ENCODE peak calls at places on chromosome 13, in nine cellular contexts. One of them, this sample, is unnamed.

GRCh38 chr13:67048793-67049150 is 181.4 kb downstream of the PCDH9 start:
- DNase-seq in nephron progenitor cell: no peak
- DNase-seq in fibroblast of mammary gland: peak; percentile 70
- DNase-seq in fibroblast of pulmonary artery: peak; percentile 89
- DNase-seq in HCT116: no peak
- DNase-seq in transverse colon: no peak
- DNase-seq in SK-N-SH: no peak
- DNase-seq in CD4-positive, alpha-beta T cell: no peak
- DNase-seq in tibial artery: no peak
- DNase-seq in this sample: no peak

GRCh38 chr13:23921451-23921888 is 24.2 kb upstream of the C1QTNF9B start:
- DNase-seq in transverse colon: no peak
- DNase-seq in tibial artery: no peak
- DNase-seq in fibroblast of pulmonary artery: peak; percentile 75
- DNase-seq in fibroblast of mammary gland: peak; percentile 67
- DNase-seq in HCT116: peak; percentile 23
- DNase-seq in nephron progenitor cell: no peak
- DNase-seq in SK-N-SH: peak; percentile 36
- DNase-seq in CD4-positive, alpha-beta T cell: no peak
- DNase-seq in this sample: no peak

GRCh38 chr13:99909836-99910619 is 61.5 kb downstream of the ZIC5 start:
- DNase-seq in fibroblast of pulmonary artery: no peak
- DNase-seq in fibroblast of mammary gland: no peak
- DNase-seq in tibial artery: no peak
- DNase-seq in SK-N-SH: no peak
- DNase-seq in nephron progenitor cell: no peak
- DNase-seq in CD4-positive, alpha-beta T cell: no peak
- DNase-seq in HCT116: no peak
- DNase-seq in transverse colon: no peak
- DNase-seq in this sample: no peak

GRCh38 chr13:51971520-51972426 is 39.5 kb downstream of the ATP7B start:
- DNase-seq in tibial artery: no peak
- DNase-seq in CD4-positive, alpha-beta T cell: no peak
- DNase-seq in nephron progenitor cell: no peak
- DNase-seq in transverse colon: no peak
- DNase-seq in SK-N-SH: no peak
- DNase-seq in HCT116: no peak
- DNase-seq in fibroblast of pulmonary artery: no peak
- DNase-seq in fibroblast of mammary gland: no peak
- DNase-seq in this sample: peak; percentile 62

GRCh38 chr13:25088562-25089221 is 7.2 kb upstream of the PABPC3 start:
- DNase-seq in CD4-positive, alpha-beta T cell: no peak
- DNase-seq in HCT116: no peak
- DNase-seq in fibroblast of mammary gland: no peak
- DNase-seq in tibial artery: no peak
- DNase-seq in SK-N-SH: no peak
- DNase-seq in nephron progenitor cell: no peak
- DNase-seq in transverse colon: no peak
- DNase-seq in fibroblast of pulmonary artery: no peak
- DNase-seq in this sample: no peak

GRCh38 chr13:111951982-111952565 is 114.9 kb upstream of the SOX1 start:
- DNase-seq in HCT116: no peak
- DNase-seq in nephron progenitor cell: no peak
- DNase-seq in SK-N-SH: no peak
- DNase-seq in fibroblast of pulmonary artery: no peak
- DNase-seq in transverse colon: no peak
- DNase-seq in CD4-positive, alpha-beta T cell: no peak
- DNase-seq in tibial artery: no peak
- DNase-seq in fibroblast of mammary gland: no peak
- DNase-seq in this sample: peak; percentile 59

GRCh38 chr13:92821324-92821723 is 405.3 kb upstream of the GPC6 start:
- DNase-seq in fibroblast of pulmonary artery: no peak
- DNase-seq in fibroblast of mammary gland: no peak
- DNase-seq in HCT116: no peak
- DNase-seq in SK-N-SH: no peak
- DNase-seq in nephron progenitor cell: no peak
- DNase-seq in CD4-positive, alpha-beta T cell: no peak
- DNase-seq in tibial artery: no peak
- DNase-seq in transverse colon: no peak
- DNase-seq in this sample: no peak

GRCh38 chr13:73984201-73984600 is 150.0 kb downstream of the KLF12 start:
- DNase-seq in HCT116: no peak
- DNase-seq in CD4-positive, alpha-beta T cell: no peak
- DNase-seq in fibroblast of mammary gland: no peak
- DNase-seq in tibial artery: no peak
- DNase-seq in SK-N-SH: no peak
- DNase-seq in fibroblast of pulmonary artery: no peak
- DNase-seq in transverse colon: no peak
- DNase-seq in nephron progenitor cell: no peak
- DNase-seq in this sample: no peak

GRCh38 chr13:110126391-110126961 is 180.5 kb downstream of the COL4A1 start:
- DNase-seq in transverse colon: no peak
- DNase-seq in fibroblast of pulmonary artery: peak; percentile 98
- DNase-seq in HCT116: no peak
- DNase-seq in nephron progenitor cell: no peak
- DNase-seq in SK-N-SH: no peak
- DNase-seq in tibial artery: no peak
- DNase-seq in CD4-positive, alpha-beta T cell: no peak
- DNase-seq in fibroblast of mammary gland: peak; percentile 97
- DNase-seq in this sample: no peak

GRCh38 chr13:110125157-110125556 is 181.8 kb downstream of the COL4A1 start:
- DNase-seq in tibial artery: no peak
- DNase-seq in fibroblast of pulmonary artery: no peak
- DNase-seq in fibroblast of mammary gland: no peak
- DNase-seq in transverse colon: no peak
- DNase-seq in nephron progenitor cell: no peak
- DNase-seq in CD4-positive, alpha-beta T cell: no peak
- DNase-seq in HCT116: no peak
- DNase-seq in SK-N-SH: no peak
- DNase-seq in this sample: no peak

GRCh38 chr13:110123041-110123809 is 183.7 kb downstream of the COL4A1 start:
- DNase-seq in SK-N-SH: no peak
- DNase-seq in tibial artery: no peak
- DNase-seq in HCT116: no peak
- DNase-seq in transverse colon: no peak
- DNase-seq in nephron progenitor cell: no peak
- DNase-seq in fibroblast of pulmonary artery: no peak
- DNase-seq in fibroblast of mammary gland: no peak
- DNase-seq in CD4-positive, alpha-beta T cell: no peak
- DNase-seq in this sample: no peak

GRCh38 chr13:110125613-110126272 is 181.2 kb downstream of the COL4A1 start:
- DNase-seq in SK-N-SH: no peak
- DNase-seq in CD4-positive, alpha-beta T cell: no peak
- DNase-seq in fibroblast of pulmonary artery: no peak
- DNase-seq in nephron progenitor cell: no peak
- DNase-seq in tibial artery: no peak
- DNase-seq in HCT116: no peak
- DNase-seq in transverse colon: no peak
- DNase-seq in fibroblast of mammary gland: no peak
- DNase-seq in this sample: no peak

DNA sequence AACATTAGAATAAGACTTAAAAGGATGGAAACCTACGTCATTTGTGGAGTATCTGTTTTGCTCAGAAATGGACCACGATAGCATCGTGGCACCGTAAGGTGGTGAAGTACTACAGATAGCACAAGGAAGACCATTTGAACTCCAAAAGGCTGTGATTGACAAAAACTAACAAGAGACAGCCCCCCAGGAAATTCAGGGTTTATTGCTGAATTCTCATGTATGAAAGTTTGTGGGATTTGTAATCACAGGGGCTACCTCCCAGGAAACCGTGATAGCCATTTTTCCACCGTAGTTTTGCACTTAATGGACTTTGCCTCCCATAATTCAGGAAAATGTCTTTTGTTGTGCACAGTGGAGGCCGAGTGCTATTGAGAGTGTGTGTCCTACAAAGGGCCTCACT is 182.8 kb downstream of the COL4A1 start:
- DNase-seq in CD4-positive, alpha-beta T cell: no peak
- DNase-seq in HCT116: no peak
- DNase-seq in tibial artery: no peak
- DNase-seq in fibroblast of pulmonary artery: no peak
- DNase-seq in SK-N-SH: no peak
- DNase-seq in nephron progenitor cell: no peak
- DNase-seq in transverse colon: no peak
- DNase-seq in fibroblast of mammary gland: no peak
- DNase-seq in this sample: no peak
- TF ChIP-seq CTCF in CD4-positive, alpha-beta T cell: no peak
- TF ChIP-seq CTCF in HCT116: no peak
- TF ChIP-seq CTCF in tibial artery: no peak
- TF ChIP-seq CTCF in fibroblast of pulmonary artery: no peak
- TF ChIP-seq CTCF in SK-N-SH: no peak
- TF ChIP-seq CTCF in nephron progenitor cell: no peak
- TF ChIP-seq CTCF in transverse colon: no peak
- TF ChIP-seq CTCF in fibroblast of mammary gland: no peak
- TF ChIP-seq CTCF in this sample: no peak

DNA sequence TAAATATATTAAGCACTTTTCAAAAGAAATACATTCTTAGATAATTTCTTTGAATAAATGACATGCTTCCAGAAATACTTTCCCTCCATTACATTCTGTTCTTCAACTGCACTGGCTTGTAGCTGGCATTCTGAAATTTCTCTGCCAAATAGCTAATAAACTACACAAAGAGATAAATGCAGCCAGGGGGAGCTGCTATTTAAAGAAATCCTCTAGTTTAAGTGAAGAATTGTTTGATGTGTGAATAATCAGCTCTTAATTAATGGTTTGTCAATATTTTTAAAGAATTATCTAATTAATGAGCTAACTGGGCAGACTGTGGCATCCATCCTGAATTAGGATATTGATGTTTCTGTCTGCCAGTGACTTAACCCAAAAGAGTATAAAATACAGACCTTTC is 30.7 kb downstream of the SLC7A1 start:
- DNase-seq in nephron progenitor cell: no peak
- DNase-seq in SK-N-SH: no peak
- DNase-seq in fibroblast of pulmonary artery: no peak
- DNase-seq in fibroblast of mammary gland: no peak
- DNase-seq in CD4-positive, alpha-beta T cell: no peak
- DNase-seq in HCT116: no peak
- DNase-seq in tibial artery: no peak
- DNase-seq in transverse colon: no peak
- DNase-seq in this sample: no peak
- TF ChIP-seq CTCF in nephron progenitor cell: no peak
- TF ChIP-seq CTCF in SK-N-SH: peak; percentile 32
- TF ChIP-seq CTCF in fibroblast of pulmonary artery: no peak
- TF ChIP-seq CTCF in fibroblast of mammary gland: peak; percentile 19
- TF ChIP-seq CTCF in CD4-positive, alpha-beta T cell: no peak
- TF ChIP-seq CTCF in HCT116: no peak
- TF ChIP-seq CTCF in tibial artery: no peak
- TF ChIP-seq CTCF in transverse colon: no peak
- TF ChIP-seq CTCF in this sample: peak; percentile 41

DNA sequence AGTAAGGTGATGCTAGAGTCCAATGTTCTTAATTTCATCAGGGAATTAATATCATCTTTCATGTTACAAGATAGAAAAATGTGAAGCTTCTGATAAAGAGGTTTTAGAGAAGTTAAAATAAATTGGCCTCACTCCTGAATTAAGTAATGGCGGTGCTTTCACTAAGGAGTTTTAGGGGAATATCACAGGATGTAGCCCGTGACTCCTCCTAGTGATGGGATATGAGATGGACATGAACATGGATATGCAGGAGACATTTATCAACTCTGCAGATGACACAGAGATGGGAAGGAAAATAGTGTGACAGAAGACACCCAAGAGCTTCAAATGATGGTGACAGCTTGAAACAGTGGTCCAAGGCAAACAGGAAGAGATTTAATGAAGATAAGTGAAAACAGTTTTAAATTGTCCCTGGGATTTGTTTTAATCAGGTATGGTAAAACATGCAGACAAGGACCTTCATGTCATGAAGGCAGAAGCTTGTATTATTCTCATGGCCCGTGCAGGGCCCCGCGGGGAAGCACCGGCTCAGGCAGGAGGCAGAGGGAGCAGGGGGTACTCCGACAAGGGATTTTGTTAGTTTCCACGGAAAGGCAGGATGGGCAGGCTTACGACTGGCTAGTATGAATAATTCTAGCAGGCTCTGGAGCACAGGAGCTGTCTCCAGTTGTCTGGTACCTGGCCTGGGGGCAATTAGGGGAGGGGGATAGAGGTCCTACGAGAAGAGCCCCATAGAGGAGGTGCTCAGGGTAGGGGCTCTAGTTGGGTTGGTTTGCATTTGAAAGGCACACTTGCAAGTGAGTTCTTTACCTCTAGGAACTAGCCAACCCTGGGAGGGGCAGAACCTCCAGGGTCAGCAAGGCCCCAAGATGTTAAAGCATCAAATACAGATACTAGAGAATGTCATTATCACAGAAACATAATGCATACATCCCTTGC is 38.7 kb upstream of the FARP1 start:
- DNase-seq in transverse colon: no peak
- DNase-seq in CD4-positive, alpha-beta T cell: no peak
- DNase-seq in fibroblast of pulmonary artery: peak; percentile 27
- DNase-seq in fibroblast of mammary gland: peak; percentile 43
- DNase-seq in HCT116: no peak
- DNase-seq in tibial artery: no peak
- DNase-seq in nephron progenitor cell: no peak
- DNase-seq in SK-N-SH: peak; percentile 27
- DNase-seq in this sample: no peak
- TF ChIP-seq CTCF in transverse colon: no peak
- TF ChIP-seq CTCF in CD4-positive, alpha-beta T cell: no peak
- TF ChIP-seq CTCF in fibroblast of pulmonary artery: peak; percentile 29
- TF ChIP-seq CTCF in fibroblast of mammary gland: peak; percentile 53
- TF ChIP-seq CTCF in HCT116: peak; percentile 18
- TF ChIP-seq CTCF in tibial artery: no peak
- TF ChIP-seq CTCF in nephron progenitor cell: no peak
- TF ChIP-seq CTCF in SK-N-SH: peak; percentile 44
- TF ChIP-seq CTCF in this sample: peak; percentile 38

GRCh38 chr13:113819731-113820715 is 43.9 kb downstream of the GAS6 start:
- DNase-seq in HCT116: no peak
- DNase-seq in nephron progenitor cell: no peak
- DNase-seq in tibial artery: no peak
- DNase-seq in transverse colon: no peak
- DNase-seq in SK-N-SH: no peak
- DNase-seq in fibroblast of pulmonary artery: no peak
- DNase-seq in fibroblast of mammary gland: no peak
- DNase-seq in CD4-positive, alpha-beta T cell: no peak
- DNase-seq in this sample: no peak

GRCh38 chr13:113821847-113822246 is 42.0 kb downstream of the GAS6 start:
- DNase-seq in tibial artery: no peak
- DNase-seq in fibroblast of mammary gland: no peak
- DNase-seq in SK-N-SH: no peak
- DNase-seq in CD4-positive, alpha-beta T cell: no peak
- DNase-seq in nephron progenitor cell: no peak
- DNase-seq in HCT116: no peak
- DNase-seq in transverse colon: no peak
- DNase-seq in fibroblast of pulmonary artery: no peak
- DNase-seq in this sample: no peak

GRCh38 chr13:113819341-113819730 is 44.5 kb downstream of the GAS6 start:
- DNase-seq in nephron progenitor cell: no peak
- DNase-seq in transverse colon: no peak
- DNase-seq in HCT116: no peak
- DNase-seq in CD4-positive, alpha-beta T cell: no peak
- DNase-seq in tibial artery: no peak
- DNase-seq in SK-N-SH: no peak
- DNase-seq in fibroblast of pulmonary artery: no peak
- DNase-seq in fibroblast of mammary gland: no peak
- DNase-seq in this sample: no peak

GRCh38 chr13:113822266-113822665 is 41.6 kb downstream of the GAS6 start:
- DNase-seq in transverse colon: no peak
- DNase-seq in fibroblast of pulmonary artery: no peak
- DNase-seq in HCT116: no peak
- DNase-seq in SK-N-SH: no peak
- DNase-seq in tibial artery: no peak
- DNase-seq in CD4-positive, alpha-beta T cell: no peak
- DNase-seq in nephron progenitor cell: no peak
- DNase-seq in fibroblast of mammary gland: no peak
- DNase-seq in this sample: no peak

DNA sequence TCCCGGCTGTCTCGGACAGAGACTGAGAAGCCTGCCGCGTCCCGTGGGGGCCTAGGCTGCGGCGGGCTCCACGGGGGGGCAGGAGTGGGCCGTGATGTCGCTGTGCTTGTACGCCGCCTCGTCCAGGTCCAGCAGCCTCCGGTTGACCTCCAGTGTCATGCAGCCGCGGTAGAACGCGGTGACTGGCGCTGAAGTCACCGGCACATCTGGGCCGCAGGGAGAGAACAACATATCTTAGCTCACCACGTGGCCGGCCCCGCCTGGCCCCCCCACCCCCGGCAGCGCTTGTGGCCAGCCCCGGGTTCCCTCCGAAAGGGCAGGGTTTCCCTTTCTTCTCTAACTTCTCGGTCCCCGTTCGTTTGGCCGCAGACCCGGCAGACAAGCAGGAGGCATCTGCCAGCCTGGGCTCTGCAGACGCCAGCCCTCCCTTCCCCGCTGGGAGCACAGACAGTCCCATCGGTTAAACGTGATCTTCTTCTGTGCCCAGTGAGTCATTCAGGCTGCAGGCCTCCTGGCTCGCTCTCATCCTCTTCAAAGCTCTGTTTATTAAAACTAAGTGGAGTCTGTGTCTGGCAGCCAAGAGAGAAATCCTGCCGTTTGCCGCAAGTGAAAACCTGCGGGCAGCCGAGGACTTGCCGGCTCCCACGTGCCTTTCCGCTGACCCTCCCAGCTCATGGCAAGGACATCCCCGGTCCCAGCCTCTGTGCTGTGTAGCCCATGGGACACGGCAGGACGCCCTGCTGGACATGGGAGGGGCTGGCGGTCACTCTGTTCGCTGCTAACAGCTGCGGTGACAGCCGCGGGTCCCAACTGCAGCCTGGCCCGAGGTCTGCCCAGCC is 42.8 kb downstream of the GAS6 start:
- DNase-seq in fibroblast of pulmonary artery: peak; percentile 92
- DNase-seq in transverse colon: peak; percentile 63
- DNase-seq in CD4-positive, alpha-beta T cell: no peak
- DNase-seq in SK-N-SH: peak; percentile 91
- DNase-seq in fibroblast of mammary gland: peak; percentile 99
- DNase-seq in tibial artery: peak; percentile 94
- DNase-seq in nephron progenitor cell: peak; percentile 42
- DNase-seq in HCT116: no peak
- DNase-seq in this sample: peak; percentile 95
- TF ChIP-seq CTCF in fibroblast of pulmonary artery: no peak
- TF ChIP-seq CTCF in transverse colon: no peak
- TF ChIP-seq CTCF in CD4-positive, alpha-beta T cell: no peak
- TF ChIP-seq CTCF in SK-N-SH: peak; percentile 21
- TF ChIP-seq CTCF in fibroblast of mammary gland: no peak
- TF ChIP-seq CTCF in tibial artery: peak; percentile 13
- TF ChIP-seq CTCF in nephron progenitor cell: no peak
- TF ChIP-seq CTCF in HCT116: no peak
- TF ChIP-seq CTCF in this sample: peak; percentile 23

This sample was measured in osteocyte.